ENCODE peak calls at places on chromosome 14, in eight cellular contexts. J is AG09309, K is AG10803, P is lung, L is OCI-LY7, R is neural crest cell, X is pancreas, F is progenitor cell of endocrine pancreas. Y is an unnamed sample.

GRCh38 chr14:68623307-68623706 is 169.6 kb downstream of the ZFP36L1 start:
- DNase-seq in J (no peak), K (no peak), P (no peak), L (no peak), R (no peak), X (no peak), F (no peak), Y (no peak)

GRCh38 chr14:50059773-50060629 is 56.4 kb downstream of the VCPKMT start:
- DNase-seq in J (no peak), K (no peak), P (no peak), L (no peak), R (no peak), X (no peak), F (no peak), Y (no peak)

GRCh38 chr14:49971156-49972141 is 78.6 kb downstream of the ARF6 start:
- DNase-seq in J (no peak), K (peak), P (no peak), L (peak), R (no peak), X (no peak), F (no peak), Y (no peak)

GRCh38 chr14:71692496-71692895 is 239.7 kb upstream of the RGS6 start:
- DNase-seq in J (no peak), K (peak), P (peak), L (no peak), R (no peak), X (no peak), F (no peak), Y (no peak)

GRCh38 chr14:77520626-77521025 is 22.0 kb upstream of the ISM2 start:
- DNase-seq in J (no peak), K (no peak), P (no peak), L (no peak), R (no peak), X (no peak), F (no peak), Y (no peak)

GRCh38 chr14:29169408-29169807 is 402.8 kb downstream of the FOXG1 start:
- DNase-seq in J (no peak), K (no peak), P (no peak), L (no peak), R (no peak), X (no peak), F (no peak), Y (no peak)

GRCh38 chr14:33682746-33683145 is 268.1 kb downstream of the EGLN3 start:
- DNase-seq in J (no peak), K (peak), P (peak), L (no peak), R (no peak), X (peak), F (no peak), Y (no peak)

GRCh38 chr14:68528031-68528687 is 264.7 kb downstream of the ZFP36L1 start:
- DNase-seq in J (no peak), K (no peak), P (no peak), L (no peak), R (no peak), X (no peak), F (no peak), Y (no peak)

GRCh38 chr14:102279688-102280348 is 25.1 kb downstream of the MOK start:
- DNase-seq in J (peak), K (peak), P (peak), L (no peak), R (no peak), X (peak), F (no peak), Y (no peak)

GRCh38 chr14:77369280-77369679 is 7.6 kb downstream of the TMED8 start:
- DNase-seq in J (no peak), K (no peak), P (no peak), L (peak), R (no peak), X (no peak), F (no peak), Y (no peak)

GRCh38 chr14:84959796-84960515 is 570.0 kb upstream of the FLRT2 start:
- DNase-seq in J (no peak), K (no peak), P (no peak), L (no peak), R (no peak), X (no peak), F (no peak), Y (no peak)

GRCh38 chr14:35336171-35337073 is 44.2 kb downstream of the PSMA6 start:
- DNase-seq in J (no peak), K (peak), P (peak), L (no peak), R (peak), X (peak), F (no peak), Y (peak)

GRCh38 chr14:54935958-54936357 is 33.3 kb upstream of the GCH1 start:
- DNase-seq in J (peak), K (peak), P (no peak), L (no peak), R (no peak), X (no peak), F (no peak), Y (no peak)

GRCh38 chr14:101917413-101918124 is 46.8 kb upstream of the DYNC1H1 start:
- DNase-seq in J (no peak), K (no peak), P (no peak), L (no peak), R (no peak), X (no peak), F (no peak), Y (no peak)

GRCh38 chr14:88613552-88614010 is 50.7 kb downstream of the ZC3H14 start:
- DNase-seq in J (peak), K (peak), P (no peak), L (no peak), R (no peak), X (peak), F (no peak), Y (no peak)

GRCh38 chr14:30034049-30034635 is 106.5 kb upstream of the PRKD1 start:
- DNase-seq in J (no peak), K (peak), P (no peak), L (no peak), R (no peak), X (no peak), F (no peak), Y (no peak)

GRCh38 chr14:73714656-73715081 is 485 bp upstream of the PNMA1 start:
- DNase-seq in J (no peak), K (no peak), P (no peak), L (no peak), R (no peak), X (no peak), F (no peak), Y (no peak)

GRCh38 chr14:24136684-24137528 is 912 bp downstream of the PSME1 start:
- DNase-seq in J (no peak), K (no peak), P (no peak), L (no peak), R (no peak), X (no peak), F (no peak), Y (no peak)

GRCh38 chr14:69354383-69355154 is 43.5 kb downstream of the ERH start:
- DNase-seq in J (no peak), K (no peak), P (no peak), L (peak), R (no peak), X (no peak), F (no peak), Y (no peak)

GRCh38 chr14:61927015-61927414 is 164.8 kb downstream of the SNAPC1 start:
- DNase-seq in J (no peak), K (peak), P (no peak), L (no peak), R (no peak), X (no peak), F (no peak), Y (no peak)

GRCh38 chr14:21302013-21302857 is 22.4 kb downstream of the RPGRIP1 start:
- DNase-seq in J (no peak), K (no peak), P (no peak), L (no peak), R (no peak), X (no peak), F (no peak), Y (no peak)

GRCh38 chr14:64614214-64614613 is 64.5 kb downstream of the PPP1R36 start:
- DNase-seq in J (no peak), K (no peak), P (no peak), L (no peak), R (no peak), X (no peak), F (no peak), Y (no peak)

GRCh38 chr14:53367631-53368030 is 214.5 kb upstream of the DDHD1 start:
- DNase-seq in J (peak), K (peak), P (no peak), L (no peak), R (no peak), X (no peak), F (no peak), Y (no peak)
- TF ChIP-seq CTCF in J (no peak), K (no peak), P (no peak), L (no peak), R (no peak), X (no peak), F (no peak), Y (no peak)

GRCh38 chr14:104776961-104777807 is 18.4 kb downstream of the AKT1 start:
- DNase-seq in J (no peak), K (no peak), P (no peak), L (no peak), R (peak), X (no peak), F (no peak), Y (no peak)
- TF ChIP-seq CTCF in J (no peak), K (no peak), P (no peak), L (no peak), R (no peak), X (no peak), F (peak), Y (no peak)

DNA sequence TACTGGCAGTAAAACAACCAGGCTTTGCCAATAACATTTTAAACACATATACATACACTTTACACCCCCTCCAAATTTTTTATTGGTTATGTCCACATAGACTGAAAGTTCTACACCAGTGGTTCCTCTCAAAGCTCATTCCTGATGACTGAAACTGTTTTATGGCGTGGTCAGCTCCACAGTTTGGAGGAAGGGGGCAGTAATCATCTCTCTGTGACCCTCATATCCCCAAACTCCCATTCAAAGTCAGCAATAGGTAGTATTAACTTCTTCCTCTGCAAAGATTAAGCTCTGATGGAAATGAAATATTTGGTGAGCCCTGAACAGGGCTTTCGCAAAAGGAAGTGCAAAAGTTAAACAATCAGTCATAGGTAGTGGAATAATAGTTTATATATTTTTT is 55.3 kb upstream of the DAAM1 start:
- DNase-seq in J (no peak), K (no peak), P (no peak), L (no peak), R (no peak), X (no peak), F (no peak), Y (no peak)
- TF ChIP-seq CTCF in J (peak), K (peak), P (no peak), L (peak), R (no peak), X (no peak), F (no peak), Y (no peak)

DNA sequence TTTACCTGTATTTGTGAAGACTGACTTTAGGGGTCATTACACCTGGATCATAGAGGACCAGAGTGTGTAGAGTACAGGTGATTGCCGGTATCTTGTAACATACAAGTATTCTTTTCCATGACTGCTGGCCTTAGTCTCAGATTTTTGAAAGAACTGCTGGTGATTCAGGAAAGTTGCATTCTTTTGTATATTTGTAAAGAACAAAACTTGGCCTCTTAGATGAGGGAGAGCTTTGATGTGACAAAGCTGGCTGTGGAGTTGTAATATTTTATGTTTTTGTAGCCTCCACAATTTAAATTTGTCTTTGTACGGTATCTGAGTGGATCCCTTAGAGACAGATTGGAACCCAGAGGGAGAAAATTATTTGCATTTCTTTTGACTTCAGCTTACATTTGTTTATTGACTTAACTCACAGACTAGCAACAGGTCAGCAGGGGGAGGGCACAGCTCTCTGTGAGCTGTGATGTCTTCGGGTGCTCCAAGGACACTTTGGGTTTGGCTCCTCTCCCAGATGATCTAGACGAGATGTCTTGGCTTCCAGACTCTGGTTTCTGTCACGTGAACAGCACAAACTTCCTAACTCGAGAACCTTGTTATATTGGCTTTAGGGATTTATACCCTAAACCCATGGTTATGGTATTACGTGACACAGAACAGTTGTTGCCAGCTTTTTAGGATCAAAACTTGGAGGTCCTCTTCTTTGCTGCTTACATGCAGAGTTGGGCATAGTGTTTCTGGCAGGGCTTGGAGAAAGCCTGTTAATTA is 65.9 kb downstream of the DAAM1 start:
- DNase-seq in J (no peak), K (peak), P (peak), L (no peak), R (no peak), X (peak), F (no peak), Y (no peak)
- TF ChIP-seq CTCF in J (no peak), K (no peak), P (no peak), L (no peak), R (no peak), X (no peak), F (no peak), Y (no peak)

GRCh38 chr14:44505588-44505987 is 1.5 kb downstream of the FSCB start:
- DNase-seq in J (no peak), K (no peak), P (no peak), L (no peak), R (no peak), X (no peak), F (no peak), Y (no peak)
- TF ChIP-seq CTCF in J (no peak), K (no peak), P (no peak), L (peak), R (no peak), X (no peak), F (no peak), Y (no peak)

DNA sequence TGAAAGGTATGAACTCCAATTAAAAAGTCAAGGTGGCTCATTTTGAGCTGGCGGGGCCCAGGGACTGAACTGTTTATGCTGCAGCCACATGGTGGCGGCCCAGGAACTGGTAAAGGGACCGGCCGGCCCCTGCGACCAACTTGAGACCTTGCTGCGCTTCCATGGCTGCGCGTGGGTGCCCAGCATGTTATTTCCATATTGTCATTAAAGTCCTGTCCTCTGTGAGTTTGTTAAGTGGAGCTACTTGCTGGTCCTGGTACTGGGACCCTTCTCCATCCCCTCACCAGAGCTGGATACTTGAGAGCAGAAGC is 62.3 kb downstream of the BEGAIN start:
- DNase-seq in J (no peak), K (no peak), P (no peak), L (peak), R (peak), X (peak), F (peak), Y (peak)
- TF ChIP-seq CTCF in J (peak), K (peak), P (no peak), L (peak), R (peak), X (peak), F (peak), Y (peak)